ENCODE peak calls at places on chromosomes 3 and 15, in five cellular contexts. One of them, this sample, is unnamed. For H3K79me2, the result is how much of the 10 kb centered on the place peaks cover.

GRCh38 chr15:66839511-66840112 is 137.6 kb downstream of the SMAD6 start:
- DNase-seq in fibroblast of lung: peak
- DNase-seq in HCT116: no peak
- DNase-seq in SK-N-SH: no peak
- DNase-seq in GM23338: no peak
- DNase-seq in this sample: peak

GRCh38 chr3:57559526-57559925 is 3.5 kb downstream of the PDE12 start:
- DNase-seq in SK-N-SH: no peak
- DNase-seq in GM23338: no peak
- DNase-seq in fibroblast of lung: peak
- DNase-seq in HCT116: no peak
- DNase-seq in this sample: peak

GRCh38 chr3:18438586-18438985 is 13.4 kb upstream of the SATB1 start:
- DNase-seq in GM23338: peak
- DNase-seq in SK-N-SH: no peak
- DNase-seq in fibroblast of lung: no peak
- DNase-seq in HCT116: no peak
- DNase-seq in this sample: no peak

GRCh38 chr15:94066046-94066445 is 165.3 kb upstream of the MCTP2 start:
- DNase-seq in fibroblast of lung: no peak
- DNase-seq in HCT116: no peak
- DNase-seq in GM23338: no peak
- DNase-seq in SK-N-SH: no peak
- DNase-seq in this sample: no peak

GRCh38 chr3:186123012-186123411 is 14.1 kb upstream of the ETV5 start:
- DNase-seq in HCT116: no peak
- DNase-seq in GM23338: peak
- DNase-seq in SK-N-SH: no peak
- DNase-seq in fibroblast of lung: no peak
- DNase-seq in this sample: no peak

GRCh38 chr15:90564109-90564508 is 34.4 kb downstream of the CRTC3 start:
- DNase-seq in GM23338: no peak
- DNase-seq in HCT116: no peak
- DNase-seq in SK-N-SH: no peak
- DNase-seq in fibroblast of lung: no peak
- DNase-seq in this sample: no peak

GRCh38 chr15:31236184-31237041 is 90.2 kb upstream of the KLF13 start:
- DNase-seq in SK-N-SH: peak
- DNase-seq in fibroblast of lung: peak
- DNase-seq in GM23338: no peak
- DNase-seq in HCT116: no peak
- DNase-seq in this sample: peak

GRCh38 chr3:124695369-124695768 is 34.9 kb upstream of the UMPS start:
- DNase-seq in SK-N-SH: no peak
- DNase-seq in GM23338: no peak
- DNase-seq in HCT116: no peak
- DNase-seq in fibroblast of lung: no peak
- DNase-seq in this sample: no peak

GRCh38 chr15:77033417-77033728 is 37.5 kb downstream of the TSPAN3 start:
- DNase-seq in fibroblast of lung: no peak
- DNase-seq in GM23338: no peak
- DNase-seq in HCT116: no peak
- DNase-seq in SK-N-SH: no peak
- DNase-seq in this sample: peak

GRCh38 chr3:55476515-55476914 is 10.6 kb downstream of the WNT5A start:
- DNase-seq in fibroblast of lung: peak
- DNase-seq in GM23338: no peak
- DNase-seq in HCT116: no peak
- DNase-seq in SK-N-SH: no peak
- DNase-seq in this sample: peak

GRCh38 chr3:68919000-68919399 is 13.3 kb downstream of the TAFA4 start:
- DNase-seq in SK-N-SH: no peak
- DNase-seq in fibroblast of lung: peak
- DNase-seq in HCT116: no peak
- DNase-seq in GM23338: peak
- DNase-seq in this sample: no peak

GRCh38 chr15:58087870-58088269 is 22.4 kb upstream of the ALDH1A2 start:
- DNase-seq in HCT116: no peak
- DNase-seq in SK-N-SH: no peak
- DNase-seq in fibroblast of lung: no peak
- DNase-seq in GM23338: no peak
- DNase-seq in this sample: no peak

GRCh38 chr3:127208483-127209100 is 15.7 kb downstream of the PRR23E start:
- DNase-seq in SK-N-SH: no peak
- DNase-seq in fibroblast of lung: no peak
- DNase-seq in GM23338: no peak
- DNase-seq in HCT116: no peak
- DNase-seq in this sample: no peak

GRCh38 chr15:43441316-43441715 is 51.6 kb downstream of the TP53BP1 start:
- DNase-seq in SK-N-SH: peak
- DNase-seq in fibroblast of lung: peak
- DNase-seq in HCT116: no peak
- DNase-seq in GM23338: no peak
- DNase-seq in this sample: peak

GRCh38 chr3:23805228-23805880 is 401 bp upstream of the UBE2E1 start:
- DNase-seq in fibroblast of lung: no peak
- DNase-seq in HCT116: no peak
- DNase-seq in SK-N-SH: no peak
- DNase-seq in GM23338: peak
- DNase-seq in this sample: peak

GRCh38 chr15:81413851-81414250 is 39.8 kb upstream of the TMC3 start:
- DNase-seq in SK-N-SH: no peak
- DNase-seq in GM23338: no peak
- DNase-seq in HCT116: no peak
- DNase-seq in fibroblast of lung: no peak
- DNase-seq in this sample: no peak

GRCh38 chr3:123584988-123585937 is at the start of gene HACD2:
- DNase-seq in GM23338: peak
- DNase-seq in SK-N-SH: peak
- DNase-seq in fibroblast of lung: peak
- DNase-seq in HCT116: peak
- DNase-seq in this sample: peak

GRCh38 chr3:123583563-123583962 is 1.3 kb downstream of the HACD2 start:
- DNase-seq in SK-N-SH: no peak
- DNase-seq in GM23338: no peak
- DNase-seq in fibroblast of lung: no peak
- DNase-seq in HCT116: no peak
- DNase-seq in this sample: no peak

GRCh38 chr3:123586131-123586530 is 1.3 kb upstream of the HACD2 start:
- DNase-seq in fibroblast of lung: peak
- DNase-seq in SK-N-SH: peak
- DNase-seq in HCT116: peak
- DNase-seq in GM23338: peak
- DNase-seq in this sample: peak

GRCh38 chr3:123582315-123582714 is 2.5 kb downstream of the HACD2 start:
- DNase-seq in GM23338: no peak
- DNase-seq in fibroblast of lung: no peak
- DNase-seq in HCT116: no peak
- DNase-seq in SK-N-SH: no peak
- DNase-seq in this sample: no peak

GRCh38 chr3:123584284-123584987 is 417 bp downstream of the HACD2 start:
- DNase-seq in HCT116: no peak
- DNase-seq in GM23338: peak
- DNase-seq in SK-N-SH: peak
- DNase-seq in fibroblast of lung: peak
- DNase-seq in this sample: peak
- H3K79me2 ChIP-seq in HCT116: half or more
- H3K79me2 ChIP-seq in GM23338: under half
- H3K79me2 ChIP-seq in SK-N-SH: under half
- H3K79me2 ChIP-seq in fibroblast of lung: under half
- H3K79me2 ChIP-seq in this sample: under half

GRCh38 chr15:40438712-40439111 is 2.0 kb upstream of the BAHD1 start:
- DNase-seq in GM23338: no peak
- DNase-seq in HCT116: no peak
- DNase-seq in fibroblast of lung: no peak
- DNase-seq in SK-N-SH: no peak
- DNase-seq in this sample: peak

GRCh38 chr15:40441012-40441735 is 421 bp downstream of the BAHD1 start:
- DNase-seq in GM23338: peak
- DNase-seq in fibroblast of lung: no peak
- DNase-seq in SK-N-SH: no peak
- DNase-seq in HCT116: no peak
- DNase-seq in this sample: no peak

GRCh38 chr15:40441736-40442531 is 1.2 kb downstream of the BAHD1 start:
- DNase-seq in GM23338: peak
- DNase-seq in SK-N-SH: peak
- DNase-seq in HCT116: no peak
- DNase-seq in fibroblast of lung: no peak
- DNase-seq in this sample: peak

GRCh38 chr15:40439461-40440299 is 1.1 kb upstream of the BAHD1 start:
- DNase-seq in SK-N-SH: peak
- DNase-seq in fibroblast of lung: peak
- DNase-seq in HCT116: no peak
- DNase-seq in GM23338: peak
- DNase-seq in this sample: peak

GRCh38 chr15:40440300-40441011 is at the start of gene BAHD1:
- DNase-seq in GM23338: peak
- DNase-seq in HCT116: peak
- DNase-seq in SK-N-SH: peak
- DNase-seq in fibroblast of lung: peak
- DNase-seq in this sample: peak
- TF ChIP-seq CTCF in GM23338: no peak
- TF ChIP-seq CTCF in HCT116: no peak
- TF ChIP-seq CTCF in SK-N-SH: peak
- TF ChIP-seq CTCF in fibroblast of lung: no peak
- TF ChIP-seq CTCF in this sample: no peak

GRCh38 chr3:120348065-120348980 is 831 bp downstream of the LRRC58 start:
- DNase-seq in HCT116: no peak
- DNase-seq in GM23338: peak
- DNase-seq in fibroblast of lung: peak
- DNase-seq in SK-N-SH: peak
- DNase-seq in this sample: peak
- H3K79me2 ChIP-seq in HCT116: half or more
- H3K79me2 ChIP-seq in GM23338: under half
- H3K79me2 ChIP-seq in fibroblast of lung: half or more
- H3K79me2 ChIP-seq in SK-N-SH: half or more
- H3K79me2 ChIP-seq in this sample: half or more

GRCh38 chr3:5304188-5304587 is 116.7 kb downstream of the EDEM1 start:
- DNase-seq in SK-N-SH: no peak
- DNase-seq in GM23338: no peak
- DNase-seq in HCT116: no peak
- DNase-seq in fibroblast of lung: no peak
- DNase-seq in this sample: no peak

GRCh38 chr3:5301671-5302297 is 114.3 kb downstream of the EDEM1 start:
- DNase-seq in SK-N-SH: no peak
- DNase-seq in GM23338: no peak
- DNase-seq in fibroblast of lung: no peak
- DNase-seq in HCT116: no peak
- DNase-seq in this sample: no peak

GRCh38 chr3:5305681-5305983 is 118.1 kb downstream of the EDEM1 start:
- DNase-seq in fibroblast of lung: no peak
- DNase-seq in GM23338: no peak
- DNase-seq in SK-N-SH: no peak
- DNase-seq in HCT116: no peak
- DNase-seq in this sample: no peak

GRCh38 chr3:5302661-5303060 is 115.2 kb downstream of the EDEM1 start:
- DNase-seq in GM23338: no peak
- DNase-seq in HCT116: no peak
- DNase-seq in fibroblast of lung: no peak
- DNase-seq in SK-N-SH: no peak
- DNase-seq in this sample: no peak

GRCh38 chr3:5304789-5305680 is 117.5 kb downstream of the EDEM1 start:
- DNase-seq in HCT116: peak
- DNase-seq in SK-N-SH: peak
- DNase-seq in GM23338: peak
- DNase-seq in fibroblast of lung: peak
- DNase-seq in this sample: no peak
- TF ChIP-seq CTCF in HCT116: peak
- TF ChIP-seq CTCF in SK-N-SH: peak
- TF ChIP-seq CTCF in GM23338: peak
- TF ChIP-seq CTCF in fibroblast of lung: peak
- TF ChIP-seq CTCF in this sample: peak

DNA sequence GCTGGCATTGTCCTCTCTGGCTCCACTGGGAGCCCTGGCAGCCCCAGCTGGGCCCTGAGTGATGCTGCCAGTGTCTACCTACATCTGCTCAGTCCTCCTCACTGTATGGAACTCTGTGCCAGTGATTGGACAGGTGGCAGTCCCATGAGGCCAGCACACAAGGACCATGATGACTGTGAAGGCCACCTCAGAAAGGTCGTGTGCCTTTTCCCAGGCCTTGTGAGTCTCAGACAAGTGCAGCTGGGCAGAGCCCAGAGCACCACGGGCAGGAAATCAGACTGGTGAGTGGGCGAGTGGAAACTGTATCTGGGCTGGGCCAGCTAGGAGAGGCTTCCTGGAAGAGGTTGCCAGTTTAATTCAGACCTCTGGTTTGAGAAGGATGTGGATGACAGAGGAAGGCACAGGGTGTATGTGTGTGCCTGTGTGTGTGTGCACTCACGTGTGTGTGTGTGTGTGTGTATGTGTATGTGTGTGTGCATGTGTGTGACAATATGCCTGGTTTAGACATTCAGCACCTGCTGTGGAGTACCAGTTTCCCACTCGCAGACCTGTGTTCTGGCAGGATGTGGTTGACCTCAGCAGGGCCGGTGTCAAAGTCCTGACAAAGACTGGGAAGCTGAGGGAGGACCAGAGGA is 7.0 kb downstream of the MAPKAPK3 start:
- DNase-seq in GM23338: no peak
- DNase-seq in SK-N-SH: no peak
- DNase-seq in HCT116: no peak
- DNase-seq in fibroblast of lung: peak
- DNase-seq in this sample: peak
- H3K79me2 ChIP-seq in GM23338: under half
- H3K79me2 ChIP-seq in SK-N-SH: under half
- H3K79me2 ChIP-seq in HCT116: half or more
- H3K79me2 ChIP-seq in fibroblast of lung: under half
- H3K79me2 ChIP-seq in this sample: half or more

GRCh38 chr15:100869151-100869999 is 10.3 kb upstream of the ALDH1A3 start:
- DNase-seq in SK-N-SH: peak
- DNase-seq in HCT116: peak
- DNase-seq in GM23338: peak
- DNase-seq in fibroblast of lung: no peak
- DNase-seq in this sample: no peak
- TF ChIP-seq CTCF in SK-N-SH: peak
- TF ChIP-seq CTCF in HCT116: peak
- TF ChIP-seq CTCF in GM23338: peak
- TF ChIP-seq CTCF in fibroblast of lung: peak
- TF ChIP-seq CTCF in this sample: peak

DNA sequence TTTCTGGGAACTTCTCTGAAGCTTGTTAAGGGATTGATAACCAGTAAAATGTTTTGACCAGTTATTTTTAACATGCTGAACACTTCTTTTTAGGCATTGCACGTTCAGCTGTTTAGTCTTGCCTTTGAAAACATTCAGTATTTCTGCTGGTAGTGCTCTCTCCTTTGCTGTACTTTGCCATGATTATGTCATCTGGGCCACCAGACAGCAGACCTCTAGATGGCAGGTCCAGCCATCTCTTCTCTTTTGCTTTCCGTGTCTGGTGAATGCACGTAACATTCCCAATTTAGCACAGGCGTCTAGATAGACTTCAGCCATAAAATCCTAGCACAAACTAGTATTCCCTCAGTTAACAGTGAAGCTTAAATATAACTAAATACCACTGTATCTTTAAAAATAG is 57.8 kb downstream of the RAB7A start:
- DNase-seq in SK-N-SH: no peak
- DNase-seq in fibroblast of lung: no peak
- DNase-seq in HCT116: no peak
- DNase-seq in GM23338: no peak
- DNase-seq in this sample: no peak
- H3K79me2 ChIP-seq in SK-N-SH: half or more
- H3K79me2 ChIP-seq in fibroblast of lung: half or more
- H3K79me2 ChIP-seq in HCT116: half or more
- H3K79me2 ChIP-seq in GM23338: half or more
- H3K79me2 ChIP-seq in this sample: half or more